ENCODE peak calls at places on chromosomes 3 and 15, in eight cellular contexts. G, A, O, M, T, I, F and D are unnamed samples.
A peak's percentile ranks its signal among the peaks of the same experiment; 100 is the strongest.

GRCh38 chr3:49799761-49800160 is at the start of gene CDHR4:
- DNase-seq in A (no peak), G (no peak), M (peak; percentile 84), O (no peak), I (peak; percentile 96), F (no peak), T (no peak), D (peak; percentile 85)

GRCh38 chr3:42707620-42708355 is 5.2 kb upstream of the HHATL start:
- DNase-seq in I (no peak), M (no peak), O (no peak), F (no peak), T (no peak), A (no peak), G (no peak), D (no peak)

GRCh38 chr3:55521086-55522060 is 34.3 kb upstream of the WNT5A start:
- DNase-seq in A (no peak), T (no peak), M (no peak), F (no peak), G (no peak), O (no peak), I (peak; percentile 89), D (peak; percentile 29)

GRCh38 chr3:131110087-131110486 is 83.4 kb downstream of the NEK11 start:
- DNase-seq in A (no peak), G (no peak), M (peak; percentile 92), O (no peak), T (no peak), I (peak; percentile 51), F (no peak), D (peak; percentile 55)

GRCh38 chr3:54427951-54428871 is 305.9 kb downstream of the CACNA2D3 start:
- DNase-seq in I (peak; percentile 75), A (peak; percentile 45), G (no peak), F (no peak), T (peak; percentile 28), O (peak; percentile 13), M (peak; percentile 90), D (peak; percentile 76)

GRCh38 chr3:165505657-165506056 is 309.5 kb upstream of the SLITRK3 start:
- DNase-seq in M (no peak), G (no peak), T (no peak), A (no peak), F (no peak), O (no peak), I (no peak), D (no peak)

GRCh38 chr3:13594146-13594545 is 45.2 kb downstream of the FBLN2 start:
- DNase-seq in G (no peak), M (no peak), O (no peak), T (no peak), I (no peak), A (no peak), F (no peak), D (no peak)

GRCh38 chr3:182524711-182525401 is 268.4 kb upstream of the ATP11B start:
- DNase-seq in I (no peak), F (no peak), T (no peak), A (no peak), G (no peak), M (no peak), O (no peak), D (no peak)

GRCh38 chr3:170867143-170867542 is 2.9 kb downstream of the RPL22L1 start:
- DNase-seq in T (no peak), F (no peak), O (no peak), M (no peak), I (peak; percentile 17), G (no peak), A (no peak), D (no peak)

GRCh38 chr3:48306290-48306689 is 27.2 kb downstream of the SPINK8 start:
- DNase-seq in F (no peak), G (no peak), O (no peak), T (no peak), M (no peak), A (no peak), I (no peak), D (no peak)

GRCh38 chr15:98126326-98127090 is 166.0 kb downstream of the ARRDC4 start:
- DNase-seq in A (no peak), M (no peak), T (no peak), I (peak; percentile 48), O (no peak), F (no peak), G (no peak), D (peak; percentile 7)

GRCh38 chr15:100723323-100723801 is 121.0 kb downstream of the ASB7 start:
- DNase-seq in F (no peak), T (no peak), A (no peak), O (no peak), G (no peak), M (no peak), I (no peak), D (no peak)

GRCh38 chr3:47405820-47406761 is 25.3 kb downstream of the PTPN23 start:
- DNase-seq in O (no peak), F (no peak), T (no peak), M (no peak), A (no peak), I (no peak), G (no peak), D (no peak)

GRCh38 chr3:75886971-75887526 is 101.7 kb upstream of the ZNF717 start:
- DNase-seq in T (no peak), O (no peak), F (no peak), A (no peak), I (no peak), M (no peak), G (no peak), D (no peak)

GRCh38 chr3:75272708-75273107 is 391.4 kb upstream of the FRG2C start:
- DNase-seq in T (no peak), G (no peak), I (peak; percentile 80), M (peak; percentile 2), F (no peak), A (no peak), O (no peak), D (peak; percentile 59)

GRCh38 chr3:107206945-107207344 is 170.3 kb upstream of the CCDC54 start:
- DNase-seq in A (no peak), T (no peak), F (no peak), M (no peak), G (no peak), I (peak; percentile 26), O (no peak), D (no peak)

GRCh38 chr15:75091814-75092213 is 68.4 kb downstream of the PPCDC start:
- DNase-seq in G (no peak), M (no peak), T (no peak), O (no peak), I (peak; percentile 4), A (no peak), F (no peak), D (no peak)

GRCh38 chr3:15205934-15206661 is at the start of gene CAPN7:
- DNase-seq in O (peak; percentile 92), G (no peak), F (peak; percentile 74), M (peak; percentile 94), A (peak; percentile 96), I (peak; percentile 99), T (peak; percentile 95), D (peak; percentile 89)

GRCh38 chr15:31366169-31366734 is 39.6 kb downstream of the KLF13 start:
- DNase-seq in A (no peak), G (peak; percentile 37), M (peak; percentile 40), O (no peak), I (peak; percentile 40), T (no peak), F (no peak), D (no peak)

GRCh38 chr15:88872706-88873105 is 22.6 kb downstream of the HAPLN3 start:
- DNase-seq in O (no peak), F (no peak), T (no peak), I (no peak), A (no peak), M (no peak), G (no peak), D (no peak)

GRCh38 chr3:111676177-111677021 is 81.3 kb upstream of the ZBED2 start:
- DNase-seq in G (no peak), M (no peak), I (peak; percentile 42), T (no peak), O (no peak), F (no peak), A (no peak), D (peak; percentile 81)

GRCh38 chr3:177037241-177037640 is 160.0 kb downstream of the TBL1XR1 start:
- DNase-seq in T (no peak), G (no peak), A (peak; percentile 32), M (peak; percentile 44), F (peak; percentile 9), O (peak; percentile 30), I (peak; percentile 36), D (no peak)

GRCh38 chr15:77111813-77112212 is 40.9 kb upstream of the TSPAN3 start:
- DNase-seq in O (no peak), I (no peak), M (no peak), G (no peak), A (no peak), T (no peak), F (no peak), D (no peak)

GRCh38 chr15:74381481-74381880 is 14.0 kb upstream of the CYP11A1 start:
- DNase-seq in F (no peak), G (no peak), O (no peak), M (no peak), I (peak; percentile 50), A (no peak), T (no peak), D (no peak)

GRCh38 chr3:195246608-195247007 is 24.4 kb downstream of the XXYLT1 start:
- DNase-seq in T (no peak), F (no peak), O (no peak), A (no peak), G (no peak), I (no peak), M (no peak), D (no peak)

GRCh38 chr3:41881233-41881821 is 80.6 kb downstream of the ULK4 start:
- DNase-seq in G (no peak), F (no peak), M (peak; percentile 68), T (peak; percentile 10), A (no peak), I (peak; percentile 63), O (peak; percentile 10), D (peak; percentile 66)

GRCh38 chr3:186532641-186533072 is 11.5 kb downstream of the CRYGS start:
- DNase-seq in M (no peak), I (no peak), O (no peak), G (no peak), F (no peak), A (no peak), T (no peak), D (no peak)

GRCh38 chr15:96237002-96237401 is 93.5 kb upstream of the NR2F2 start:
- DNase-seq in M (peak; percentile 58), G (no peak), T (no peak), A (no peak), O (no peak), F (no peak), I (no peak), D (peak; percentile 27)

GRCh38 chr3:182636646-182637045 is 156.7 kb upstream of the ATP11B start:
- DNase-seq in M (peak; percentile 5), G (no peak), A (no peak), O (no peak), T (no peak), I (peak; percentile 4), F (no peak), D (no peak)

GRCh38 chr15:66498501-66499386 is 1.2 kb upstream of the SNAPC5 start:
- DNase-seq in I (peak; percentile 64), A (no peak), O (no peak), M (peak; percentile 68), T (no peak), F (no peak), G (no peak), D (peak; percentile 71)

GRCh38 chr3:14554715-14555114 is 14.6 kb upstream of the GRIP2 start:
- DNase-seq in I (peak; percentile 37), M (no peak), F (no peak), T (no peak), O (no peak), A (no peak), G (no peak), D (no peak)

GRCh38 chr15:56699743-56700142 is 33.6 kb downstream of the ZNF280D start:
- DNase-seq in O (no peak), G (no peak), F (no peak), I (no peak), A (no peak), M (no peak), T (no peak), D (no peak)

GRCh38 chr3:123042413-123042812 is 14.8 kb upstream of the SEMA5B start:
- DNase-seq in O (no peak), M (no peak), F (no peak), T (no peak), G (no peak), A (no peak), I (no peak), D (no peak)

GRCh38 chr3:33544126-33544525 is 103.9 kb upstream of the UBP1 start:
- DNase-seq in G (no peak), M (no peak), A (no peak), T (no peak), O (no peak), I (peak; percentile 67), F (no peak), D (no peak)